ENCODE peak calls at places on chromosomes 11 and 22, in nine cellular contexts. H is body of pancreas, M is fibroblast of villous mesenchyme, Z is cardiac muscle cell, W is heart left ventricle, K is thyroid gland, Y is kidney, G is ovary, C is right lobe of liver. B is an unnamed sample.

GRCh38 chr11:47979378-47980092 is 824 bp upstream of the PTPRJ start:
- DNase-seq in H (no peak), C (no peak), G (no peak), M (no peak), Y (peak), Z (peak), W (no peak), K (peak), B (no peak)

GRCh38 chr11:133343951-133344350 is 188.3 kb downstream of the OPCML start:
- DNase-seq in C (no peak), Z (no peak), K (no peak), W (no peak), G (no peak), M (no peak), Y (no peak), H (no peak), B (no peak)

GRCh38 chr11:45930031-45930794 is 7.8 kb downstream of the LARGE2 start:
- DNase-seq in C (no peak), W (peak), Z (no peak), H (peak), K (peak), Y (peak), M (no peak), G (peak), B (no peak)

GRCh38 chr11:126764221-126764620 is 236.3 kb downstream of the KIRREL3 start:
- DNase-seq in W (no peak), H (no peak), Z (no peak), Y (no peak), G (no peak), K (no peak), M (no peak), C (no peak), B (no peak)

GRCh38 chr22:47623740-47624103 is 861.3 kb downstream of the TBC1D22A start:
- DNase-seq in G (no peak), M (no peak), H (no peak), Z (no peak), Y (no peak), C (no peak), W (no peak), K (no peak), B (no peak)

GRCh38 chr11:69212121-69213110 is 56.7 kb downstream of the SMIM38 start:
- DNase-seq in K (no peak), H (no peak), C (no peak), G (no peak), Z (no peak), Y (no peak), W (no peak), M (peak), B (peak)

GRCh38 chr22:28885939-28886338 is 2.6 kb downstream of the ZNRF3 start:
- DNase-seq in M (no peak), K (no peak), Y (no peak), C (no peak), H (no peak), W (no peak), Z (no peak), G (no peak), B (no peak)

GRCh38 chr22:44192098-44192810 is 11.5 kb downstream of the PARVG start:
- DNase-seq in Z (peak), K (no peak), M (no peak), G (peak), H (no peak), Y (peak), C (no peak), W (no peak), B (peak)

GRCh38 chr22:26718905-26719304 is 61.5 kb downstream of the MIAT start:
- DNase-seq in Y (no peak), C (no peak), W (no peak), G (no peak), M (peak), H (no peak), Z (peak), K (peak), B (peak)

GRCh38 chr11:121841487-121842167 is 274.4 kb downstream of the BLID start:
- DNase-seq in G (no peak), K (peak), M (peak), H (peak), Z (peak), Y (no peak), W (no peak), C (no peak), B (peak)

GRCh38 chr11:17257200-17257599 is 19.3 kb upstream of the NUCB2 start:
- DNase-seq in M (peak), Y (no peak), W (no peak), H (no peak), C (no peak), G (no peak), Z (peak), K (no peak), B (peak)

GRCh38 chr11:14449302-14449714 is 50.3 kb downstream of the COPB1 start:
- DNase-seq in M (peak), K (no peak), Y (no peak), W (no peak), G (no peak), Z (no peak), H (no peak), C (no peak), B (peak)

GRCh38 chr22:45526768-45527360 is 24.2 kb downstream of the FBLN1 start:
- DNase-seq in G (no peak), C (no peak), K (no peak), W (no peak), Z (no peak), H (no peak), Y (no peak), M (no peak), B (no peak)

GRCh38 chr11:92226331-92227232 is 2.0 kb downstream of the FAT3 start:
- DNase-seq in C (peak), Z (no peak), H (peak), Y (peak), K (no peak), G (no peak), W (no peak), M (peak), B (no peak)
- H3K4me3 ChIP-seq in C (peak), Z (peak), H (no peak), Y (peak), K (no peak), G (peak), W (peak), M (peak), B (peak)

DNA sequence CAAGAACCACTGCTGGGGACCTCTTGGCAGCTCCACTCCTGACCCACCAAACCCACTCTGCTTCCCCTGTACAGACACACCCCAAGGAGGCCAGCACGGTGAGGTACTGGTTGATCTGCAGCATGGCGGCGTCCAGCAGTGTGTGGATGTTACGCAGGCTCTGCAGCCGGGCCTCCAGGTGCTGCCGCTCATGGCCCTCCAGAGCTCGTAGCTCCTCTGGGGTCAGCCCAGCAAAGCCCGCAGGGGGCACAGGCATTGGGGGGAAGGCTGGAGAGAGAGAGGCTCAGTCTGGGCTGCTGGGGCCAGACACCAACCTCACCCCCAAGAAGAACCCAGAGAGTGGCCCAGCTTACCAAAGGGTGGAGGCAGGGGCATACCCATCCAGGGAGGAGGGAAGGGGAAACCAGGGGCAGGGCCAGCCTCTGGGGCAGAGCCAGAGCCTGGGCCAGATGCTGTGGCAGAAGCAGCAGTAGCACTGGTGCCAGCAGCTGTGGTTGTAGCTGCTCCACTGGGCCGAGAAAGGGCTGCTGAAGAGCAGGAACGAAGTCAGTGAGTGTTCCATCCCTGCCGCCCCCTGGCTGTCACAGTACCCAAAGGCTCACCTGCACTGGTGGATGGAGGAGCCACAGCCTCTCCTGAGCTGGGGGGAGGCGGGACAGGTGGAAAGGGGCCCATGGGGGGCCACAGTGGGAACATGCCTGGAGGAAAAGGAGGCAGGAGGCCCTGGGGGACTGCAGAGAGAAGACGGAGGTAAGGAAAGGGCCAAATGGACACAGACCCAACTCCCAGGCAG is 4.5 kb downstream of the SYVN1 start:
- DNase-seq in G (no peak), Z (no peak), H (no peak), K (no peak), M (no peak), W (no peak), Y (no peak), C (peak), B (no peak)
- TF ChIP-seq CTCF in G (no peak), Z (no peak), H (no peak), K (no peak), M (no peak), W (no peak), Y (no peak), C (no peak), B (no peak)

GRCh38 chr11:106827687-106828086 is 190.6 kb downstream of the GUCY1A2 start:
- DNase-seq in Y (peak), H (peak), Z (no peak), C (peak), W (no peak), K (no peak), G (no peak), M (no peak), B (no peak)
- H3K4me3 ChIP-seq in Y (no peak), H (no peak), Z (no peak), C (no peak), W (no peak), K (no peak), G (no peak), M (no peak), B (no peak)

DNA sequence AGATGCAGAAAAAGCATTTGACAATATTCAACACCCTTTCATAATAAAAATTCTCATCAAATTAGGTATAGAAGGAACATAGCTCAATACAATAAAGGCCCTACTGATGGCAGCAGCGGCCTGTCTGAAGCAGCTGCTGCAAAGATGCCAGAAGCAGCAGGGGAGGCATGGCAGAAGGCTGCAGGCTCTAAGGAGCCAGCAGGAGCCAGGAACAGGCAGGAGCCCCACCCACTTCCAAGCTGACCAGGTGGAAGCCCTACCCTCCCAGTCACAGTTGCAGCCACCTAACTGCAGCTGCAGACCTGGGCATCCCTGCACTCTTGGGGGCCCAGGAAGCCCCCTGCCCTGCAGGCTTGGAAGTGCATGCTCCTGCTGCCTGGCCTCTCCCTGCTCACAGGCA is 18.2 kb upstream of the OR6A2 start:
- DNase-seq in C (no peak), G (no peak), K (no peak), Z (no peak), W (no peak), H (no peak), M (no peak), Y (no peak), B (no peak)
- TF ChIP-seq CTCF in C (no peak), G (no peak), K (no peak), Z (no peak), W (no peak), H (no peak), M (no peak), Y (no peak), B (no peak)